ENCODE peak calls at places on chromosomes 11 and 22, in eight cellular contexts. D is HL-60; C is CD4-positive, alpha-beta T cell; L is kidney; H is ovary; P is nephron progenitor cell; E is HFF-Myc; B is A549. M is an unnamed sample.

GRCh38 chr11:59224419-59224928 is 11.7 kb upstream of the MPEG1 start:
- DNase-seq in L (no peak), B (no peak), P (no peak), D (peak), E (no peak), H (no peak), C (no peak), M (peak)

GRCh38 chr11:70694371-70694770 is 296.0 kb downstream of the CTTN start:
- DNase-seq in C (no peak), L (peak), B (no peak), P (no peak), D (no peak), H (no peak), E (no peak), M (no peak)

GRCh38 chr11:65718964-65719492 is 1.6 kb downstream of the RNASEH2C start:
- DNase-seq in B (no peak), H (peak), P (no peak), C (no peak), D (no peak), L (no peak), E (no peak), M (no peak)

GRCh38 chr22:39415506-39415905 is 15.9 kb downstream of the TAB1 start:
- DNase-seq in L (peak), D (no peak), E (no peak), C (no peak), B (no peak), H (no peak), P (no peak), M (no peak)

GRCh38 chr11:88704505-88704904 is 361.3 kb downstream of the GRM5 start:
- DNase-seq in H (no peak), E (no peak), B (no peak), P (peak), C (no peak), D (no peak), L (no peak), M (no peak)

GRCh38 chr22:48082284-48082683 is 1319.8 kb downstream of the TBC1D22A start:
- DNase-seq in P (no peak), H (no peak), D (no peak), E (no peak), L (no peak), B (no peak), C (no peak), M (no peak)

GRCh38 chr11:85407648-85408047 is 219.5 kb downstream of the DLG2 start:
- DNase-seq in L (no peak), D (no peak), B (no peak), H (no peak), C (no peak), P (no peak), E (no peak), M (no peak)

GRCh38 chr11:117833401-117833891 is 8.9 kb upstream of the FXYD2 start:
- DNase-seq in E (no peak), L (peak), C (no peak), H (peak), B (no peak), P (no peak), D (no peak), M (no peak)

GRCh38 chr22:45608763-45609180 is 62.9 kb upstream of the ATXN10 start:
- DNase-seq in D (peak), P (no peak), C (no peak), B (peak), E (no peak), L (peak), H (no peak), M (no peak)

GRCh38 chr22:47298017-47298820 is 535.8 kb downstream of the TBC1D22A start:
- DNase-seq in H (no peak), P (no peak), L (no peak), B (no peak), E (no peak), C (no peak), D (no peak), M (no peak)

GRCh38 chr22:37229012-37229804 is 14.9 kb downstream of the RAC2 start:
- DNase-seq in H (no peak), D (no peak), P (no peak), E (peak), C (no peak), B (peak), L (no peak), M (no peak)

GRCh38 chr11:99015634-99016454 is 4.9 kb upstream of the CNTN5 start:
- DNase-seq in P (peak), L (no peak), D (peak), B (peak), H (no peak), C (no peak), E (peak), M (peak)

GRCh38 chr11:14399087-14399486 is 40.1 kb upstream of the RRAS2 start:
- DNase-seq in D (no peak), L (no peak), P (no peak), E (no peak), B (no peak), H (no peak), C (no peak), M (no peak)

GRCh38 chr11:14393889-14394288 is 34.9 kb upstream of the RRAS2 start:
- DNase-seq in H (no peak), D (no peak), E (no peak), C (no peak), B (no peak), P (no peak), L (no peak), M (no peak)

GRCh38 chr11:14393129-14393528 is 34.1 kb upstream of the RRAS2 start:
- DNase-seq in H (no peak), B (no peak), D (no peak), L (no peak), C (no peak), P (no peak), E (no peak), M (no peak)

GRCh38 chr11:14390669-14391068 is 31.7 kb upstream of the RRAS2 start:
- DNase-seq in B (peak), H (no peak), E (no peak), D (no peak), C (no peak), P (no peak), L (no peak), M (no peak)

GRCh38 chr11:14396289-14396688 is 37.3 kb upstream of the RRAS2 start:
- DNase-seq in B (no peak), C (no peak), H (no peak), P (no peak), L (no peak), D (no peak), E (no peak), M (no peak)
- TF ChIP-seq CTCF in B (no peak), C (no peak), H (no peak), P (no peak), L (no peak), D (no peak), E (no peak), M (no peak)

GRCh38 chr11:36703055-36703404 is 105.0 kb upstream of the RAG2 start:
- DNase-seq in E (no peak), L (no peak), P (no peak), B (no peak), C (no peak), H (no peak), D (no peak), M (peak)

GRCh38 chr11:36699271-36699670 is 101.2 kb upstream of the RAG2 start:
- DNase-seq in P (no peak), C (no peak), B (no peak), E (no peak), D (no peak), L (no peak), H (no peak), M (no peak)

DNA sequence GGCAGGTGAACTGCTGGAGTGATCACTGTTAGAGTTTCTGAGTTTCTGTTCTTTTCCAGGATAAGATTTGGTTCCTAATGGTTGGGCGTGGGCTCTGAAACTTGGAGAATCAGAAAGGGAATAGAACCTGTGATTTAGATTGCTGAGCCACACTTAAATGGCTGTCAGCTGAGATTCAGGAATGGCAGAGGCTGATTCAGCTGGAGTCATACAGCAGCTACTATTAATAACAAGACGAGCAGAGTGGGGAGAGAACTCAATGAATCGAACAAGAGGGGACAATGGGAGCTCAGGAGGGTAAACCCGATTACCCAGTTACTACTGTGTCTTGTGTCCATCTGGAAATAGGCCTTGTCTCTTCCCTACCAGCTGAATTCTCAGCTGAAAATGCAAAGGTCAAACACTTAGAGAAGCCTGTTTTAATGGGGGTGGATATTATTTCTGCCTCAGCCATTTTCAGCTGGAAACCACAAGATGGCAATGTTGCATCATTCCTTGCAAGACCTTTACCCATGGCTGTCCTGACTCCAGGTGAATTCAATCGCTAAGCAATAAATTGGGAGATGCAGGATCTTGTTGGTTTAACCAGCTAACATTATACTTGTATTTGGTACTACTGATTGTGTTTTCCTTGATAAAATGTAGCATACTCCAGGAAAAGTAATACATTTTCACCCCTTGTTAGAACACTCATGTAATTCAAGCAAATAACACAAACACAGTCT is 104.5 kb upstream of the RAG2 start:
- DNase-seq in P (peak), H (no peak), C (no peak), D (peak), B (peak), L (no peak), E (peak), M (peak)
- TF ChIP-seq CTCF in P (peak), H (peak), C (peak), D (peak), B (peak), L (peak), E (peak), M (peak)

DNA sequence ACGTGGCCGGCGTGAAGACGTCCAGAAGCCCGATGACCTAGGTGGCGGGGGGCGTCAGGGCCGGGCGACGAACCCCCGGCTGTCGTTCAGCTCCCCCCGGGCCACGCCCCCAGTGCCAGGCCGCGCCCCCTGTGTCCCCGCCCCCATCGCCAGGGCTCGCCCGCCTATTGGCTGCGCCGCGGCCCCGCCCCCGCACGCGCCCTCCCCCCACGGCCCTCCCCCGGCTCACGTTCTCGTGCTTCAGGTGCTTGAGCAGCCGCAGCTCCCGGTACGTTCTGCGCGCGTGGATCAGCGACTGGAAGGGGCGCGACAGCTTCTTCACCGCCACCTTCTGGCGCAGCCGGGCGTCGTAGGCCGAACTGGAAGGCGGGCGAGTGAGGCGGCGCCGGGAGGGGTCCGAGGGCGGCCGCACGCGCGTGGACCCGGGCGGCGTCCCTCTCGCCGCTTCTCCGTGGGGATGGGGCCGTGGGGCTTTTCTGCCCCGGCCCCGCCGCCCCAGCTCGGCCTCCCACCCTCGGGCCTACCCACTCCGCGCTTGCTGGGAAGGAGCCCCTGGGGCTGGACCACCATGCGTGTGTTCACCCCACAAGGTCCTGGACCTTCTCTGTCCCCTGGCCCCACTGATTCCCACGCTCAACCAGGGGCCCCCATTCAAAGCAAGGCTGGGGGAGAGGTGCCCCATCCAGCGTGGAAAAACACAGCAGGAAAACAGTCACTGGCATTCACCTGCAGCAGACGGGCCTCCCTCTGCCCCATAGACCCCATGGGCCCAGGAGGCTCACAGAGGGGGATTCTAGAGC is 2.4 kb downstream of the MAPK11 start:
- DNase-seq in L (no peak), C (peak), H (peak), D (no peak), P (no peak), E (no peak), B (peak), M (peak)
- TF ChIP-seq CTCF in L (peak), C (no peak), H (peak), D (no peak), P (no peak), E (peak), B (no peak), M (peak)

GRCh38 chr22:49369726-49370717 is 457.7 kb downstream of the BRD1 start:
- DNase-seq in L (peak), E (no peak), B (no peak), C (no peak), D (no peak), P (no peak), H (no peak), M (no peak)

GRCh38 chr22:49367016-49367697 is 460.5 kb downstream of the BRD1 start:
- DNase-seq in P (no peak), C (no peak), E (no peak), D (no peak), B (no peak), L (peak), H (no peak), M (no peak)

GRCh38 chr22:49370841-49371301 is 456.8 kb downstream of the BRD1 start:
- DNase-seq in B (no peak), H (no peak), P (no peak), L (peak), D (no peak), E (no peak), C (no peak), M (no peak)

GRCh38 chr22:49368221-49368975 is 459.3 kb downstream of the BRD1 start:
- DNase-seq in H (no peak), P (no peak), C (no peak), E (no peak), B (no peak), L (peak), D (no peak), M (no peak)

GRCh38 chr22:49368976-49369725 is 458.5 kb downstream of the BRD1 start:
- DNase-seq in D (no peak), H (no peak), C (no peak), P (no peak), B (peak), E (no peak), L (peak), M (no peak)
- TF ChIP-seq CTCF in D (no peak), H (no peak), C (no peak), P (no peak), B (no peak), E (no peak), L (no peak), M (no peak)

GRCh38 chr11:73989156-73989555 is 6.5 kb upstream of the UCP2 start:
- DNase-seq in L (no peak), D (no peak), H (no peak), C (no peak), P (no peak), B (no peak), E (no peak), M (no peak)
- TF ChIP-seq CTCF in L (no peak), D (no peak), H (no peak), C (no peak), P (no peak), B (no peak), E (no peak), M (no peak)